ENCODE peak calls at places on chromosomes 4 and X, in ten cellular contexts. K is bronchial epithelial cell, R is left ventricle myocardium inferior, S is NCI-H1105 treated with DMSO at 0.1 percent for 48 hours, Q is aorta, B is SHP77, L is AG20443, M is neuronal stem cell, X is H4, V is sigmoid colon. N is an unnamed sample.

GRCh38 chr4:58507079-58507478 is 1396.9 kb upstream of the IGFBP7 start:
- DNase-seq in K (no peak), R (no peak), S (no peak), Q (no peak), B (no peak), L (no peak), M (no peak), X (no peak), V (no peak), N (no peak)

GRCh38 chr4:89371614-89372013 is 64.0 kb upstream of the GPRIN3 start:
- DNase-seq in K (no peak), R (no peak), S (no peak), Q (no peak), B (no peak), L (no peak), M (no peak), X (no peak), V (no peak), N (no peak)

GRCh38 chr4:93199492-93199891 is 629.1 kb upstream of the ATOH1 start:
- DNase-seq in K (peak), R (no peak), S (peak), Q (no peak), B (peak), L (peak), M (peak), X (peak), V (no peak), N (peak)

GRCh38 chr4:159010100-159010499 is 92.8 kb upstream of the RAPGEF2 start:
- DNase-seq in K (no peak), R (no peak), S (no peak), Q (no peak), B (no peak), L (no peak), M (no peak), X (no peak), V (no peak), N (no peak)

GRCh38 chr4:3911252-3911856 is 145.2 kb downstream of the ADRA2C start:
- DNase-seq in K (no peak), R (no peak), S (no peak), Q (no peak), B (no peak), L (no peak), M (no peak), X (no peak), V (no peak), N (no peak)

GRCh38 chrX:12441376-12442128 is 303.3 kb downstream of the FRMPD4 start:
- DNase-seq in K (peak), R (no peak), S (no peak), Q (no peak), B (no peak), L (peak), M (no peak), X (peak), V (no peak), N (no peak)

GRCh38 chr4:2537011-2537830 is 774 bp downstream of the FAM193A start:
- DNase-seq in K (peak), R (peak), S (peak), Q (peak), B (peak), L (peak), M (peak), X (no peak), V (peak), N (peak)

GRCh38 chrX:40058719-40059118 is 39.0 kb downstream of the BCOR start:
- DNase-seq in K (no peak), R (no peak), S (peak), Q (peak), B (peak), L (no peak), M (no peak), X (no peak), V (no peak), N (no peak)

GRCh38 chr4:179307297-179308136 is 1865.3 kb upstream of the AGA start:
- DNase-seq in K (peak), R (no peak), S (no peak), Q (no peak), B (no peak), L (peak), M (peak), X (no peak), V (no peak), N (no peak)

GRCh38 chr4:152965614-152966013 is 29.5 kb downstream of the FHDC1 start:
- DNase-seq in K (no peak), R (no peak), S (no peak), Q (no peak), B (no peak), L (no peak), M (no peak), X (no peak), V (no peak), N (no peak)

GRCh38 chrX:21838937-21839333 is 482 bp upstream of the MBTPS2 start:
- DNase-seq in K (peak), R (no peak), S (peak), Q (no peak), B (peak), L (no peak), M (no peak), X (no peak), V (no peak), N (no peak)

GRCh38 chr4:39335566-39335965 is 30.6 kb downstream of the RFC1 start:
- DNase-seq in K (no peak), R (no peak), S (no peak), Q (no peak), B (no peak), L (no peak), M (no peak), X (no peak), V (no peak), N (no peak)

GRCh38 chr4:24236532-24236931 is 346.7 kb upstream of the PPARGC1A start:
- DNase-seq in K (peak), R (no peak), S (no peak), Q (no peak), B (no peak), L (no peak), M (no peak), X (no peak), V (no peak), N (no peak)

GRCh38 chr4:26985836-26986235 is 125.2 kb downstream of the STIM2 start:
- DNase-seq in K (no peak), R (no peak), S (no peak), Q (no peak), B (no peak), L (no peak), M (no peak), X (peak), V (no peak), N (no peak)

GRCh38 chrX:119488749-119489148 is 20.5 kb downstream of the SLC25A5 start:
- DNase-seq in K (no peak), R (no peak), S (peak), Q (peak), B (no peak), L (peak), M (no peak), X (peak), V (peak), N (peak)

GRCh38 chr4:92111493-92111892 is 192.3 kb upstream of the GRID2 start:
- DNase-seq in K (no peak), R (no peak), S (no peak), Q (no peak), B (no peak), L (no peak), M (no peak), X (no peak), V (no peak), N (no peak)

GRCh38 chr4:19408488-19408887 is 843.2 kb upstream of the SLIT2 start:
- DNase-seq in K (no peak), R (no peak), S (no peak), Q (no peak), B (no peak), L (no peak), M (no peak), X (no peak), V (no peak), N (no peak)

GRCh38 chr4:1514612-1515011 is 108.4 kb upstream of the NKX1-1 start:
- DNase-seq in K (no peak), R (no peak), S (no peak), Q (no peak), B (no peak), L (no peak), M (no peak), X (no peak), V (no peak), N (no peak)

N was measured in osteoblast.